ENCODE peak calls at places on chromosomes 6 and 20, in six cellular contexts. B is fibroblast of lung; E is naive thymus-derived CD4-positive, alpha-beta T cell; C is GM23338; I is kidney; P is psoas muscle. O is an unnamed sample. For H3K4me1, the result is how much of the 10 kb centered on the place peaks cover.

GRCh38 chr20:25308671-25309394 is 60.9 kb downstream of the PYGB start:
- DNase-seq in E (no peak), I (peak), C (no peak), P (no peak), B (peak), O (no peak)

GRCh38 chr6:145261758-145262157 is 473.6 kb downstream of the EPM2A start:
- DNase-seq in P (no peak), B (no peak), E (no peak), C (no peak), I (no peak), O (no peak)

GRCh38 chr6:27078734-27079357 is 168.7 kb upstream of the PRSS16 start:
- DNase-seq in I (no peak), E (peak), B (peak), P (no peak), C (peak), O (no peak)

GRCh38 chr6:50591135-50591534 is 122.2 kb upstream of the TFAP2D start:
- DNase-seq in E (no peak), P (no peak), I (no peak), B (no peak), C (peak), O (no peak)

GRCh38 chr6:110935171-110935570 is 23.3 kb upstream of the GTF3C6 start:
- DNase-seq in P (no peak), I (no peak), C (no peak), B (no peak), E (no peak), O (no peak)

GRCh38 chr6:52617087-52617486 is 40.2 kb upstream of the TRAM2 start:
- DNase-seq in E (no peak), I (no peak), C (no peak), B (no peak), P (no peak), O (no peak)

GRCh38 chr6:47047479-47048411 is 5.6 kb upstream of the ADGRF1 start:
- DNase-seq in I (no peak), C (peak), P (no peak), B (peak), E (peak), O (peak)

GRCh38 chr20:25399038-25399430 is 8.4 kb upstream of the ABHD12 start:
- DNase-seq in C (peak), B (peak), E (peak), P (no peak), I (no peak), O (peak)

GRCh38 chr6:130140084-130140483 is 82.7 kb downstream of the SAMD3 start:
- DNase-seq in P (no peak), C (no peak), B (no peak), I (no peak), E (no peak), O (no peak)

GRCh38 chr6:138588805-138589434 is 89.6 kb upstream of the NHSL1 start:
- DNase-seq in B (peak), E (peak), C (peak), P (peak), I (no peak), O (peak)

GRCh38 chr6:91476000-91476399 is 889.1 kb upstream of the MAP3K7 start:
- DNase-seq in B (peak), P (no peak), C (peak), E (no peak), I (no peak), O (no peak)

GRCh38 chr6:118596774-118597332 is 48.8 kb downstream of the PLN start:
- DNase-seq in C (no peak), P (no peak), B (peak), E (no peak), I (no peak), O (no peak)

GRCh38 chr6:83341765-83342164 is 89.1 kb downstream of the ME1 start:
- DNase-seq in B (no peak), E (no peak), P (no peak), I (no peak), C (no peak), O (no peak)

GRCh38 chr6:47094351-47094925 is 52.3 kb upstream of the ADGRF1 start:
- DNase-seq in P (no peak), B (peak), C (peak), E (no peak), I (no peak), O (no peak)

GRCh38 chr6:136751991-136752390 is 40.3 kb downstream of the MAP3K5 start:
- DNase-seq in B (no peak), I (no peak), P (no peak), C (no peak), E (no peak), O (no peak)

GRCh38 chr6:13428528-13429405 is 58.6 kb downstream of the GFOD1 start:
- DNase-seq in B (no peak), C (peak), I (no peak), E (no peak), P (no peak), O (no peak)

GRCh38 chr6:121260651-121261102 is 73.6 kb downstream of the TBC1D32 start:
- DNase-seq in P (peak), B (peak), I (no peak), E (no peak), C (no peak), O (no peak)

GRCh38 chr6:5190467-5190866 is 70.3 kb downstream of the LYRM4 start:
- DNase-seq in P (no peak), E (no peak), B (peak), I (no peak), C (no peak), O (no peak)

GRCh38 chr6:13953061-13953705 is 28.4 kb downstream of the RNF182 start:
- DNase-seq in P (no peak), I (no peak), B (peak), E (no peak), C (no peak), O (no peak)

GRCh38 chr6:134223761-134224445 is 94.0 kb downstream of the SGK1 start:
- DNase-seq in C (no peak), P (no peak), I (no peak), B (peak), E (no peak), O (no peak)

GRCh38 chr6:160014869-160015182 is 45.9 kb downstream of the IGF2R start:
- DNase-seq in E (no peak), P (no peak), I (no peak), C (no peak), B (no peak), O (no peak)

GRCh38 chr6:154989457-154989856 is 5.7 kb upstream of the TIAM2 start:
- DNase-seq in E (no peak), I (no peak), B (no peak), C (peak), P (no peak), O (no peak)

GRCh38 chr6:25170640-25171039 is 108.5 kb upstream of the CARMIL1 start:
- DNase-seq in P (no peak), I (no peak), C (no peak), B (no peak), E (no peak), O (no peak)

GRCh38 chr20:23148721-23149570 is 62.8 kb upstream of the CD93 start:
- DNase-seq in P (no peak), I (no peak), C (no peak), E (no peak), B (no peak), O (no peak)

GRCh38 chr6:13729891-13730290 is 18.3 kb upstream of the RANBP9 start:
- DNase-seq in B (peak), P (no peak), C (no peak), E (no peak), I (no peak), O (no peak)

GRCh38 chr6:142155895-142156757 is 9.1 kb downstream of the VTA1 start:
- DNase-seq in E (peak), P (no peak), C (peak), B (peak), I (no peak), O (no peak)

GRCh38 chr6:97726378-97726777 is 443.4 kb upstream of the MMS22L start:
- DNase-seq in C (peak), B (peak), E (no peak), I (no peak), P (no peak), O (no peak)

GRCh38 chr20:49171928-49172327 is 16.2 kb downstream of the STAU1 start:
- DNase-seq in I (no peak), P (peak), E (no peak), B (no peak), C (no peak), O (no peak)

GRCh38 chr20:17858450-17859001 is 110.1 kb downstream of the SNX5 start:
- DNase-seq in C (no peak), B (no peak), E (no peak), I (no peak), P (no peak), O (no peak)

GRCh38 chr20:17859002-17859615 is 109.5 kb downstream of the SNX5 start:
- DNase-seq in E (no peak), C (no peak), I (no peak), P (no peak), B (no peak), O (no peak)

GRCh38 chr20:17857639-17858449 is 110.8 kb downstream of the SNX5 start:
- DNase-seq in P (no peak), C (no peak), B (no peak), E (no peak), I (no peak), O (no peak)

GRCh38 chr20:17860306-17861197 is 108.0 kb downstream of the SNX5 start:
- DNase-seq in B (no peak), P (no peak), C (no peak), I (peak), E (no peak), O (no peak)

GRCh38 chr20:17859616-17860232 is 108.9 kb downstream of the SNX5 start:
- DNase-seq in C (peak), I (peak), B (no peak), P (no peak), E (no peak), O (peak)
- H3K4me1 ChIP-seq in C (under half), I (under half), B (under half), P (under half), E (under half), O (under half)

GRCh38 chr6:108594640-108595039 is 33.9 kb downstream of the FOXO3 start:
- DNase-seq in C (no peak), B (no peak), P (peak), I (no peak), E (no peak), O (no peak)

GRCh38 chr6:108598316-108598863 is 37.7 kb downstream of the FOXO3 start:
- DNase-seq in C (no peak), I (no peak), P (peak), E (no peak), B (peak), O (no peak)

GRCh38 chr6:108592371-108593337 is 31.9 kb downstream of the FOXO3 start:
- DNase-seq in P (peak), I (no peak), E (peak), B (peak), C (peak), O (peak)

GRCh38 chr6:108596947-108597346 is 36.2 kb downstream of the FOXO3 start:
- DNase-seq in B (no peak), E (no peak), P (no peak), C (no peak), I (no peak), O (no peak)

DNA sequence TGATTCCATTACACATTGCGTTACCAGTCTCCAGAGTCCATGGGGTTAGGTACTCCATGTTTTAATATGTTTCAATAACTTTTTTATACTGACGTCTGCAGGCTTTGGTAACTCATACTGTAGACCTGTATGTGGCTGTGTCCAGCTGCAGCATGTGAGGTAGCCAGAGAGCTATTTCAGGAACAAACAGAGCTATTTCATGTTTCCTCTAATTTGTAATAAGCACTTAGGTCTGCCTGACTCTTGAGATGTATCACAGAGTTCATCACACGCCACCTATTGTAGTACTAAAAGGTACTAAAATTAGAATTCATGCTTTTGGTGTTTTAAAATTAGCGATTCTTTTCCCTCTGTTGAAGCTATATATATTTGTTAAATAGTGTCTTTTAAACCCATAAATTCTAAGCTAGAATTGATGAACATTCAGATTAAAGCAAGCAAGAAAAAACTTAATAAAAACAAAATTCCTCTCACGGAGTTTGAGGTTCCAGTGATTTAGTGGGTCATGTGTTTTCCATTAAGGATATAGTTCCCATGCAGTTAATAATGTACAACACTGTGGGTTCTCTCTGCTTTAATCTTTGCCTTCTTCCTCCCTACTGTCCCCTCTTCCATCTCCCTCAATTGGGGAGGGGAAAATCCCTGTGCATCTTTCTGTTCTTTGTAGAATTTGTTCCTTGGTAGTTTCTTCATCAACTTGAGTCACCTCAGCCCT is 37.0 kb downstream of the FOXO3 start:
- DNase-seq in E (no peak), C (no peak), B (no peak), P (no peak), I (no peak), O (no peak)
- H3K4me1 ChIP-seq in E (under half), C (under half), B (under half), P (half or more), I (under half), O (half or more)

GRCh38 chr20:38523697-38524096 is 51.1 kb downstream of the RALGAPB start:
- DNase-seq in E (no peak), B (peak), P (no peak), I (no peak), C (no peak), O (no peak)

GRCh38 chr20:38528167-38528566 is 52.8 kb upstream of the ADIG start:
- DNase-seq in C (no peak), E (no peak), B (no peak), P (no peak), I (no peak), O (no peak)
- H3K4me1 ChIP-seq in C (under half), E (under half), B (under half), P (under half), I (under half), O (under half)

DNA sequence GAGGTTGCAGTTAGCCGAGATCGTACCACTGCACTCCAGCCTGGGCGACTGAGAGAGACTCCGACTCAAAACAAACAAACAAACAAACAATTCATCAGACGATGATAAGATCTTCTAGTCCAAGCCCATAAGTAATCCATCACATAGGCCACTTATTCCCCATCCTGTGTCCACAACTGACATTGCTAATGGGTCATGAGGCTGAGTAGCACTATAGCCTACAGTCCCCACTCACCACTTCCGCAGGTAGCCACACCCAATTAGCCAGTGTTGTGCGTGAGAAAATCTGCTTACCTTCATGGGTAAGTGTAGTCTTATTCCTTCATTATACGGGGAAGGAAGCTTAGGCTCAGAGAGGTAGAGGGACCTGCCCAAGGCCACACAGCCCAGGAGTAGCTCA is 13.1 kb downstream of the JPH2 start:
- DNase-seq in I (no peak), E (no peak), B (no peak), P (no peak), C (no peak), O (no peak)
- H3K4me1 ChIP-seq in I (under half), E (under half), B (under half), P (half or more), C (under half), O (half or more)